ENCODE peak calls at places on chromosome 16, in ten cellular contexts. H, U, F, D, E, Z, T, S, I and M are unnamed samples.
A peak's percentile ranks its signal among the peaks of the same experiment; 100 is the strongest.

GRCh38 chr16:60929-61878 is 7.6 kb downstream of the SNRNP25 start:
- DNase-seq in H (no peak), U (no peak), F (peak; percentile 59), D (no peak), E (no peak), Z (no peak), T (no peak), S (peak; percentile 63), I (no peak), M (no peak)

GRCh38 chr16:138049-138417 is 440 bp downstream of the NPRL3 start:
- DNase-seq in H (no peak), U (no peak), F (peak; percentile 63), D (no peak), E (peak; percentile 37), Z (no peak), T (peak; percentile 10), S (peak; percentile 72), I (peak; percentile 22), M (peak; percentile 78)

GRCh38 chr16:24972608-24973220 is 42.5 kb downstream of the ARHGAP17 start:
- DNase-seq in H (no peak), U (no peak), F (no peak), D (no peak), E (no peak), Z (no peak), T (no peak), S (no peak), I (no peak), M (no peak)

GRCh38 chr16:85369741-85370528 is 243.2 kb upstream of the GSE1 start:
- DNase-seq in H (no peak), U (no peak), F (no peak), D (no peak), E (peak; percentile 86), Z (no peak), T (no peak), S (peak; percentile 82), I (peak; percentile 48), M (peak; percentile 86)

GRCh38 chr16:75019586-75019985 is 20.8 kb downstream of the ZNRF1 start:
- DNase-seq in H (no peak), U (no peak), F (no peak), D (no peak), E (no peak), Z (no peak), T (no peak), S (no peak), I (no peak), M (no peak)

GRCh38 chr16:80973991-80974390 is 32.7 kb downstream of the CMC2 start:
- DNase-seq in H (no peak), U (no peak), F (no peak), D (no peak), E (no peak), Z (no peak), T (no peak), S (no peak), I (no peak), M (no peak)

GRCh38 chr16:10862432-10862831 is 14.6 kb upstream of the CIITA start:
- DNase-seq in H (no peak), U (no peak), F (no peak), D (no peak), E (no peak), Z (no peak), T (no peak), S (peak; percentile 81), I (no peak), M (no peak)

GRCh38 chr16:69839798-69840409 is 77.8 kb downstream of the WWP2 start:
- DNase-seq in H (no peak), U (peak; percentile 12), F (no peak), D (no peak), E (no peak), Z (peak; percentile 86), T (peak; percentile 67), S (peak; percentile 70), I (no peak), M (no peak)

GRCh38 chr16:57876210-57876609 is 73.9 kb upstream of the KIFC3 start:
- DNase-seq in H (no peak), U (no peak), F (no peak), D (no peak), E (no peak), Z (no peak), T (no peak), S (no peak), I (no peak), M (no peak)

GRCh38 chr16:67504190-67505021 is 21.1 kb upstream of the AGRP start:
- DNase-seq in H (peak; percentile 39), U (no peak), F (no peak), D (peak; percentile 9), E (no peak), Z (no peak), T (no peak), S (peak; percentile 75), I (peak; percentile 34), M (peak; percentile 89)

GRCh38 chr16:65283238-65283651 is 161.4 kb upstream of the CDH11 start:
- DNase-seq in H (no peak), U (no peak), F (no peak), D (no peak), E (no peak), Z (no peak), T (no peak), S (no peak), I (no peak), M (no peak)

GRCh38 chr16:49462356-49462988 is 88.9 kb downstream of the C16orf78 start:
- DNase-seq in H (no peak), U (no peak), F (peak; percentile 46), D (no peak), E (no peak), Z (no peak), T (no peak), S (no peak), I (no peak), M (no peak)

GRCh38 chr16:30992381-30992780 is 7.4 kb downstream of the HSD3B7 start:
- DNase-seq in H (no peak), U (no peak), F (no peak), D (no peak), E (no peak), Z (no peak), T (no peak), S (no peak), I (no peak), M (no peak)

GRCh38 chr16:87127766-87128147 is 189.4 kb downstream of the C16orf95 start:
- DNase-seq in H (no peak), U (no peak), F (no peak), D (no peak), E (no peak), Z (no peak), T (no peak), S (no peak), I (no peak), M (no peak)

GRCh38 chr16:11202260-11203091 is 53.5 kb downstream of the SOCS1 start:
- DNase-seq in H (no peak), U (no peak), F (no peak), D (no peak), E (peak; percentile 41), Z (no peak), T (no peak), S (no peak), I (no peak), M (no peak)

GRCh38 chr16:15542261-15542660 is 100.7 kb downstream of the MARF1 start:
- DNase-seq in H (no peak), U (no peak), F (no peak), D (no peak), E (no peak), Z (no peak), T (peak; percentile 47), S (no peak), I (no peak), M (no peak)

GRCh38 chr16:29675811-29676643 is 3.0 kb upstream of the QPRT start:
- DNase-seq in H (no peak), U (no peak), F (no peak), D (no peak), E (peak; percentile 52), Z (peak; percentile 16), T (no peak), S (no peak), I (no peak), M (no peak)

GRCh38 chr16:85451646-85452363 is 161.3 kb upstream of the GSE1 start:
- DNase-seq in H (no peak), U (peak; percentile 85), F (no peak), D (no peak), E (no peak), Z (no peak), T (no peak), S (no peak), I (no peak), M (no peak)